ENCODE peak calls at places on chromosome 3, in nine cellular contexts. Q is ovary, A is ELR, N is activated T-cell treated with anti-CD3 and anti-CD28 coated beads for 1 hour, X is iPS-NIHi11, I is kidney tubule cell, Z is GM06990, G is ascending aorta, J is cardiac muscle cell. S is an unnamed sample.

GRCh38 chr3:100226712-100227429 is 33.9 kb upstream of the TBC1D23 start:
- DNase-seq in N (no peak), G (no peak), A (peak; percentile 69), X (no peak), I (peak; percentile 33), J (peak; percentile 54), Q (no peak), Z (no peak), S (no peak)

GRCh38 chr3:38628835-38629234 is 20.7 kb downstream of the SCN5A start:
- DNase-seq in Q (no peak), Z (no peak), N (no peak), J (no peak), X (no peak), I (no peak), G (no peak), A (no peak), S (no peak)

GRCh38 chr3:190024912-190025311 is 95.8 kb downstream of the P3H2 start:
- DNase-seq in Q (no peak), X (no peak), I (peak; percentile 78), J (peak; percentile 50), A (peak; percentile 92), N (no peak), G (no peak), Z (no peak), S (no peak)

GRCh38 chr3:56467801-56468183 is 475 bp downstream of the ERC2 start:
- DNase-seq in J (no peak), G (no peak), I (no peak), Z (no peak), A (peak; percentile 2), N (no peak), X (peak; percentile 28), Q (no peak), S (peak; percentile 8)

GRCh38 chr3:173753593-173753992 is 356.0 kb downstream of the NLGN1 start:
- DNase-seq in N (no peak), Q (no peak), X (no peak), Z (no peak), J (no peak), G (no peak), I (no peak), A (peak; percentile 51), S (no peak)

GRCh38 chr3:11570789-11571495 is 72.8 kb downstream of the VGLL4 start:
- DNase-seq in Z (no peak), I (no peak), J (peak; percentile 26), G (no peak), N (no peak), X (no peak), A (peak; percentile 52), Q (no peak), S (no peak)

GRCh38 chr3:157360044-157360443 is 76.6 kb upstream of the PTX3 start:
- DNase-seq in X (no peak), G (no peak), J (peak; percentile 89), Q (no peak), A (peak; percentile 97), Z (no peak), N (no peak), I (peak; percentile 94), S (no peak)

GRCh38 chr3:4834403-4834866 is 144.8 kb upstream of the BHLHE40 start:
- DNase-seq in X (no peak), I (no peak), G (no peak), N (peak; percentile 44), Q (no peak), J (no peak), A (no peak), Z (peak; percentile 76), S (no peak)

GRCh38 chr3:32892625-32893598 is 58.5 kb upstream of the CCR4 start:
- DNase-seq in Q (no peak), N (no peak), I (no peak), A (no peak), G (no peak), J (no peak), X (no peak), Z (no peak), S (no peak)

GRCh38 chr3:16300881-16301359 is 35.9 kb downstream of the OXNAD1 start:
- DNase-seq in Z (peak; percentile 22), J (no peak), Q (no peak), X (no peak), A (no peak), I (peak; percentile 23), G (no peak), N (no peak), S (no peak)

GRCh38 chr3:126570103-126570541 is 11.4 kb upstream of the C3orf22 start:
- DNase-seq in G (no peak), N (no peak), X (peak; percentile 57), A (peak; percentile 16), I (no peak), J (no peak), Q (no peak), Z (no peak), S (no peak)

GRCh38 chr3:38579551-38580449 is 69.7 kb downstream of the SCN5A start:
- DNase-seq in Z (no peak), J (no peak), Q (no peak), X (no peak), A (no peak), I (peak; percentile 14), N (no peak), G (peak; percentile 54), S (peak; percentile 3)

GRCh38 chr3:58899159-58899952 is 150.5 kb downstream of the CFAP20DC start:
- DNase-seq in N (no peak), A (no peak), X (peak; percentile 10), J (peak; percentile 20), Q (peak; percentile 39), Z (peak; percentile 61), G (no peak), I (no peak), S (peak; percentile 37)

GRCh38 chr3:50015918-50016317 is 72.8 kb upstream of the RBM5 start:
- DNase-seq in G (no peak), X (no peak), I (no peak), A (no peak), N (no peak), Z (no peak), Q (no peak), J (no peak), S (no peak)

GRCh38 chr3:61378321-61378720 is 127.1 kb upstream of the FHIT start:
- DNase-seq in J (no peak), N (no peak), G (no peak), I (peak; percentile 7), Z (no peak), Q (no peak), A (no peak), X (no peak), S (no peak)

GRCh38 chr3:186109897-186110803 is 1.3 kb upstream of the ETV5 start:
- DNase-seq in N (no peak), I (peak; percentile 27), A (peak; percentile 48), J (peak; percentile 51), X (peak; percentile 42), Q (no peak), G (peak; percentile 72), Z (peak; percentile 33), S (no peak)

GRCh38 chr3:52715714-52716305 is 9.9 kb downstream of the SPCS1 start:
- DNase-seq in J (no peak), G (no peak), Q (no peak), I (no peak), X (no peak), A (no peak), N (no peak), Z (no peak), S (no peak)

GRCh38 chr3:194961555-194961954 is 275.9 kb downstream of the FAM43A start:
- DNase-seq in Z (no peak), Q (no peak), A (no peak), I (no peak), N (no peak), G (no peak), J (no peak), X (no peak), S (no peak)

GRCh38 chr3:31693346-31693745 is 160.6 kb downstream of the STT3B start:
- DNase-seq in A (no peak), Q (no peak), Z (no peak), J (no peak), I (no peak), X (no peak), N (no peak), G (no peak), S (no peak)

GRCh38 chr3:140292684-140293083 is 357.7 kb downstream of the CLSTN2 start:
- DNase-seq in J (peak; percentile 47), N (no peak), I (peak; percentile 94), Q (peak; percentile 58), A (peak; percentile 37), X (no peak), G (no peak), Z (no peak), S (no peak)

GRCh38 chr3:133812872-133813271 is 7.3 kb downstream of the SRPRB start:
- DNase-seq in N (no peak), Z (no peak), A (no peak), J (peak; percentile 21), G (no peak), Q (no peak), X (no peak), I (no peak), S (no peak)

GRCh38 chr3:22039156-22039555 is 288.1 kb upstream of the ZNF385D start:
- DNase-seq in G (no peak), Z (no peak), J (no peak), N (no peak), A (no peak), X (no peak), I (no peak), Q (no peak), S (no peak)

GRCh38 chr3:177574232-177574856 is 377.1 kb upstream of the TBL1XR1 start:
- DNase-seq in Z (no peak), J (peak; percentile 95), X (peak; percentile 57), I (peak; percentile 25), Q (no peak), A (no peak), N (no peak), G (no peak), S (no peak)

GRCh38 chr3:133924041-133924440 is 28.4 kb upstream of the RAB6B start:
- DNase-seq in J (no peak), N (no peak), G (no peak), X (no peak), Q (no peak), I (no peak), Z (no peak), A (no peak), S (no peak)

GRCh38 chr3:177470200-177470941 is 273.1 kb upstream of the TBL1XR1 start:
- DNase-seq in N (no peak), Z (no peak), J (no peak), G (no peak), X (no peak), A (peak; percentile 28), I (peak; percentile 32), Q (no peak), S (no peak)

GRCh38 chr3:71203727-71204488 is 379.6 kb downstream of the FOXP1 start:
- DNase-seq in X (no peak), G (no peak), N (no peak), J (no peak), I (no peak), Z (no peak), Q (no peak), A (no peak), S (no peak)

GRCh38 chr3:102471001-102471400 is 36.2 kb downstream of the ZPLD1 start:
- DNase-seq in G (no peak), Q (no peak), J (no peak), I (no peak), A (no peak), Z (no peak), X (peak; percentile 46), N (no peak), S (no peak)

GRCh38 chr3:107065094-107065861 is 312.0 kb upstream of the CCDC54 start:
- DNase-seq in I (peak; percentile 4), G (no peak), N (no peak), X (no peak), J (peak; percentile 18), Q (peak; percentile 32), A (no peak), Z (no peak), S (no peak)

GRCh38 chr3:37700849-37701248 is 160.8 kb upstream of the CTDSPL start:
- DNase-seq in J (peak; percentile 24), Q (no peak), G (no peak), A (no peak), I (no peak), Z (no peak), X (no peak), N (no peak), S (peak; percentile 21)

GRCh38 chr3:51436998-51437639 is 46.0 kb downstream of the RBM15B start:
- DNase-seq in G (no peak), Q (no peak), J (no peak), Z (no peak), X (no peak), I (peak; percentile 60), N (no peak), A (peak; percentile 32), S (no peak)

GRCh38 chr3:66418432-66419052 is 82.3 kb downstream of the LRIG1 start:
- DNase-seq in I (no peak), G (peak; percentile 87), A (no peak), Z (no peak), X (no peak), N (no peak), Q (no peak), J (no peak), S (no peak)